ENCODE peak calls at places on chromosomes 16 and 17, in four cellular contexts. Y is PC-3, R is HCT116, B is DND-41. F is an unnamed sample. For H3K4me1, the result is how much of the 10 kb centered on the place peaks cover.

GRCh38 chr17:64083093-64083492 is 46.9 kb downstream of the ERN1 start:
- DNase-seq in Y (no peak), R (no peak), B (no peak), F (no peak)

GRCh38 chr17:44219636-44220210 is at the start of gene UBTF:
- DNase-seq in Y (peak), R (no peak), B (peak), F (peak)

GRCh38 chr16:4409081-4409932 is 7.1 kb downstream of the CORO7 start:
- DNase-seq in Y (peak), R (no peak), B (no peak), F (peak)

GRCh38 chr17:17587614-17588336 is 3.7 kb downstream of the PEMT start:
- DNase-seq in Y (no peak), R (no peak), B (no peak), F (no peak)

GRCh38 chr17:68562736-68563135 is 38.4 kb downstream of the FAM20A start:
- DNase-seq in Y (no peak), R (no peak), B (no peak), F (no peak)

GRCh38 chr16:82033683-82034300 is 1.3 kb upstream of the HSD17B2 start:
- DNase-seq in Y (peak), R (no peak), B (no peak), F (no peak)

GRCh38 chr16:24689128-24689527 is 40.3 kb upstream of the TNRC6A start:
- DNase-seq in Y (peak), R (peak), B (no peak), F (no peak)

GRCh38 chr17:46023783-46024388 is 24.8 kb downstream of the STH start:
- DNase-seq in Y (no peak), R (no peak), B (no peak), F (no peak)

GRCh38 chr17:33267279-33267790 is 25.8 kb downstream of the ASIC2 start:
- DNase-seq in Y (peak), R (no peak), B (no peak), F (peak)

GRCh38 chr16:15833551-15833950 is 23.3 kb downstream of the MYH11 start:
- DNase-seq in Y (no peak), R (no peak), B (no peak), F (no peak)

GRCh38 chr17:70875729-70876344 is 706.5 kb downstream of the KCNJ2 start:
- DNase-seq in Y (no peak), R (no peak), B (no peak), F (no peak)

GRCh38 chr17:6936370-6937028 is 59.4 kb upstream of the ALOX12 start:
- DNase-seq in Y (no peak), R (no peak), B (no peak), F (no peak)

GRCh38 chr16:8581923-8582580 is 8.3 kb downstream of the TMEM114 start:
- DNase-seq in Y (no peak), R (no peak), B (no peak), F (no peak)

GRCh38 chr17:65008877-65009276 is 47.7 kb downstream of the GNA13 start:
- DNase-seq in Y (no peak), R (no peak), B (no peak), F (no peak)

GRCh38 chr17:79849953-79850352 is 10.7 kb upstream of the CBX4 start:
- DNase-seq in Y (no peak), R (no peak), B (no peak), F (no peak)

GRCh38 chr17:42565523-42566214 is 1.2 kb upstream of the MLX start:
- DNase-seq in Y (no peak), R (no peak), B (no peak), F (no peak)

GRCh38 chr17:81499601-81499970 is 13.0 kb downstream of the ACTG1 start:
- DNase-seq in Y (no peak), R (no peak), B (no peak), F (no peak)

GRCh38 chr16:89863741-89864391 is 9.5 kb upstream of the TCF25 start:
- DNase-seq in Y (no peak), R (no peak), B (peak), F (peak)

GRCh38 chr17:1087381-1088241 is 90.7 kb downstream of the TIMM22 start:
- DNase-seq in Y (peak), R (no peak), B (no peak), F (peak)

GRCh38 chr16:14070555-14070876 is 603 bp upstream of the MRTFB start:
- DNase-seq in Y (no peak), R (no peak), B (no peak), F (no peak)

GRCh38 chr17:6704472-6705052 is 8.6 kb downstream of the SLC13A5 start:
- DNase-seq in Y (no peak), R (no peak), B (no peak), F (no peak)

GRCh38 chr17:81429813-81430510 is 34.7 kb downstream of the BAHCC1 start:
- DNase-seq in Y (no peak), R (no peak), B (peak), F (no peak)

GRCh38 chr17:67157732-67158639 is 87.0 kb downstream of the HELZ start:
- DNase-seq in Y (peak), R (peak), B (no peak), F (no peak)

GRCh38 chr16:86598607-86599318 is 20.4 kb downstream of the FOXL1 start:
- DNase-seq in Y (no peak), R (no peak), B (no peak), F (no peak)

GRCh38 chr17:40100669-40101366 is 429 bp upstream of the NR1D1 start:
- DNase-seq in Y (peak), R (peak), B (peak), F (peak)

GRCh38 chr17:40099627-40100418 is 566 bp downstream of the NR1D1 start:
- DNase-seq in Y (no peak), R (no peak), B (no peak), F (peak)

GRCh38 chr17:40097931-40098845 is 2.2 kb downstream of the NR1D1 start:
- DNase-seq in Y (peak), R (no peak), B (no peak), F (peak)

GRCh38 chr17:40100419-40100668 is at the start of gene NR1D1:
- DNase-seq in Y (no peak), R (no peak), B (no peak), F (no peak)

GRCh38 chr17:40098846-40099626 is 1.4 kb downstream of the NR1D1 start:
- DNase-seq in Y (peak), R (peak), B (peak), F (peak)
- H2AFZ ChIP-seq in Y (no peak), R (no peak), B (peak), F (peak)

GRCh38 chr16:85075236-85075924 is 36.9 kb downstream of the CIBAR2 start:
- DNase-seq in Y (no peak), R (no peak), B (no peak), F (no peak)

GRCh38 chr16:85077576-85078125 is 34.6 kb downstream of the CIBAR2 start:
- DNase-seq in Y (no peak), R (no peak), B (no peak), F (no peak)

GRCh38 chr16:85078952-85079351 is 33.3 kb downstream of the CIBAR2 start:
- DNase-seq in Y (no peak), R (no peak), B (no peak), F (no peak)

GRCh38 chr16:85078176-85078700 is 34.0 kb downstream of the CIBAR2 start:
- DNase-seq in Y (no peak), R (no peak), B (no peak), F (peak)

DNA sequence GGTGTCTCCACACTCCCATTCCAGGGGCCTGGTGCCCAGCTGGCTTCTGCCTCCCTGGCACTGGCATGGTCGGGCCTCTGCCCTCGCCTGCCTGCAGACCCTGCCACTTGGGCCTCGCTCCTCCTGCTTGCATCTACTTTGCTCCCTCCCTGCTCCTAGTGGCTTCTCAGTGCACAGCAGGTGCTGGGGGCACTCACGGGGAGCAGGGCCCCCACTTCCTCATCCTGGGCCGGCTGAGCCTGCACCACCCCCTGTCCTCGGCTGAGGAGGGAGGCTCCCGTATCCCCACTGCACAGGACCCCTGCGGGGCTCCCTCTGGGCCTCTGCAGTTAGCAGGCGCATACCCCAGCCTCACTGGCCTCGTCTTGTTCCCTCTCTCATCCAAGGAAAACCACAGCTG is 35.2 kb downstream of the CIBAR2 start:
- DNase-seq in Y (no peak), R (no peak), B (no peak), F (no peak)
- H3K4me1 ChIP-seq in Y (under half), R (under half), B (under half), F (under half)

DNA sequence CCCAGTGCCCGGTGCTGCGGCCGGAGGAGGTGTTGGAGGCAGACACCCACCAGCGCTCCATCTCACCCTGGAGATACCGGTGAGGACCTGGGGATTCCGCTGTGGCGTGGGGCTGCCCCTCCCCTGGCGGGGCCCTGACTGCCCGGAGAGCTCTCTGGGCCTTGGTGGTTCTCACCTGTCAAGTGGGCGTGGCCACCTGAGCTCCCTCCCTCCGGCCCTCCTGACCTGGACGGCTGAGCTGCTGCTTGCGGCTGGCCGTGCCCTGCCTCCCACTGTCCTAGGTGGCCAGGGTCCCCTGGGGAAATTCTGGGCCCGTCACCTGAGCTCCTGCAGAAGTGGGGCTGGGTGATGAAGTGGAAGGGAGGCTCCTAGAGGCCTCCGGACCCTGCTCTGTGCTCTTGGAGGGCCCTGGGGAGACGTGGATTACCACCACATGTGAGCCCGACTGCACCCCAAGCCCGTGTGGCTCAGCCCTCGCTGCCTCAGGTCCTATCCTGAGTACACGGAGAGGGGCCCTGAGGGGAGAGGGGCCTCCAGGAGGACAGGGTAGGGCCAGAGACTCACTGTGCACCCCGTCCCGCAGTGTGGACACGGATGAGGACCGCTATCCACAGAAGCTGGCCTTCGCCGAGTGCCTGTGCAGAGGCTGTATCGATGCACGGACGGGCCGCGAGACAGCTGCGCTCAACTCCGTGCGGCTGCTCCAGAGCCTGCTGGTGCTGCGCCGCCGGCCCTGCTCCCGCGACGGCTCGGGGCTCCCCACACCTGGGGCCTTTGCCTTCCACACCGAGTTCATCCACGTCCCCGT is 1.1 kb downstream of the IL17C start:
- DNase-seq in Y (no peak), R (no peak), B (no peak), F (no peak)
- H2AFZ ChIP-seq in Y (no peak), R (no peak), B (no peak), F (no peak)

GRCh38 chr17:58373923-58374322 is 21.9 kb upstream of the SUPT4H1 start:
- DNase-seq in Y (no peak), R (no peak), B (no peak), F (no peak)
- H3K4me1 ChIP-seq in Y (under half), R (under half), B (under half), F (under half)

GRCh38 chr16:58940609-58941008 is 206.5 kb upstream of the GOT2 start:
- DNase-seq in Y (no peak), R (no peak), B (no peak), F (no peak)
- H2AFZ ChIP-seq in Y (no peak), R (no peak), B (no peak), F (no peak)

DNA sequence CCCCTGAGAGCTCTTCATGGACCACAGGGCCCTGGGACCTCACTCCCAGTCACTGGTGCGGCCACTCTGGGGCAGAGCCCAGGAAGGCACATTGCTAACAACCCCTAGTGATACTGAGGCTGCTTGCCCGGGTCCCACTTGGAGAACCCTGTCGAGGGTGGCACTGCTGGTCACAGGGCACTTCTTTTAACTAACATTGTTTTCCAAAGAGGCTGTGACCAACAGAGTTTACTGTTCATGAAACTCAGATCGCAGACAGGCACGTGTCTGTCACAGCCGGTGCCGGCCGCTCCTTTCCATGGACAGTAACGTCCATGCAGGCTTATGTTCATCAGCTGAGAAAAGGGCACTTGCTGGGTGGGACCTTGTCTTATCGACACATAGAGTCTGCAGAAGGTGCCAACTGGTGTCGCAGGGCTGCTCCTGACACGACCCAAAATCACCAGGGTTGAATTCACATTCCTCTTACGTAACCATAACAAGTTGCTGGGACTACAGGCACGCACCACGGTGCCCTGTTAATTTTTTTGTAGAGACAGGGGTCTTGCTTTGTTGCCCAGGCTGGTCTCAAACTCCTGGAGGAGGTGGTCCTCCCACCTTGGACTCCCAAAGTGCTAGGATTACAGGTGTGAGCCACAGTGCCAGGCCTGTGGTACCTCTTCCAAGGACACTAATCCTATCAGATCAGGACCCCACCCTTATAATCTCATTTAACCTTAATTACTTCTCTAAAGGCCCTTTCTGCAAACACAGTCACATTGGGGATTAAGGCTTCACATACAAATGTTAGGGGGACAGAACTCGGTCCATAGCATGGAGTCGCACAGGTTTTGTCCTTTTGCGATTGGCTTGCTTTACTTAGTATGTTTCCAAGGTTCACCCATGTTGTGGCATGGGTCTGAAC is 1.2 kb upstream of the ZC3H18 start:
- DNase-seq in Y (no peak), R (no peak), B (no peak), F (no peak)
- H3K4me1 ChIP-seq in Y (under half), R (under half), B (under half), F (under half)

DNA sequence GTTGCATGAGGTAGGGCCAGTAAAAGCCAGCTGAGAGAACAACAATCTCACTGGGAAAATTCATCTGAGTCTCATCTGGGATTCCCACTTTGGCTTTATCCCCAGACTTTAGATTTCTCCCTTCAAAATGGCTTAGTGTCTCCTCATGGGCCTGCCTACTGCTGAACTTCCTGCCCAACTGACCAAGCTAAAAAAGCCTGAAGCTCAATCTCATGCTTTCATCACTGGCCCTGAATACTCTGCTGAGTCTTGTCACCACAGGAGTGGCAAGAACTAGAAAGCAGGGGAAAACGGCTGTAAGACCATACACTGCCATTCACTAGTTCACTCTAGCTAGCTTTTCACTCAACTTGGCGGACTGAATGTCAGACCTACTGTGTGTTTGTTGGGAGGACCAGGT is 96.4 kb upstream of the NOG start:
- DNase-seq in Y (no peak), R (no peak), B (no peak), F (no peak)
- H2AFZ ChIP-seq in Y (no peak), R (no peak), B (no peak), F (no peak)

GRCh38 chr17:4004517-4005295 is 40.5 kb upstream of the ATP2A3 start:
- DNase-seq in Y (peak), R (peak), B (peak), F (no peak)
- H3K4me1 ChIP-seq in Y (under half), R (under half), B (under half), F (under half)

GRCh38 chr17:78316867-78317816 is 42.7 kb downstream of the SOCS3 start:
- DNase-seq in Y (peak), R (no peak), B (no peak), F (no peak)

GRCh38 chr17:78313735-78314648 is 45.9 kb downstream of the SOCS3 start:
- DNase-seq in Y (peak), R (peak), B (peak), F (peak)

GRCh38 chr17:78314683-78315354 is 45.1 kb downstream of the SOCS3 start:
- DNase-seq in Y (no peak), R (no peak), B (no peak), F (no peak)

GRCh38 chr17:78316115-78316866 is 43.6 kb downstream of the SOCS3 start:
- DNase-seq in Y (no peak), R (no peak), B (no peak), F (no peak)

DNA sequence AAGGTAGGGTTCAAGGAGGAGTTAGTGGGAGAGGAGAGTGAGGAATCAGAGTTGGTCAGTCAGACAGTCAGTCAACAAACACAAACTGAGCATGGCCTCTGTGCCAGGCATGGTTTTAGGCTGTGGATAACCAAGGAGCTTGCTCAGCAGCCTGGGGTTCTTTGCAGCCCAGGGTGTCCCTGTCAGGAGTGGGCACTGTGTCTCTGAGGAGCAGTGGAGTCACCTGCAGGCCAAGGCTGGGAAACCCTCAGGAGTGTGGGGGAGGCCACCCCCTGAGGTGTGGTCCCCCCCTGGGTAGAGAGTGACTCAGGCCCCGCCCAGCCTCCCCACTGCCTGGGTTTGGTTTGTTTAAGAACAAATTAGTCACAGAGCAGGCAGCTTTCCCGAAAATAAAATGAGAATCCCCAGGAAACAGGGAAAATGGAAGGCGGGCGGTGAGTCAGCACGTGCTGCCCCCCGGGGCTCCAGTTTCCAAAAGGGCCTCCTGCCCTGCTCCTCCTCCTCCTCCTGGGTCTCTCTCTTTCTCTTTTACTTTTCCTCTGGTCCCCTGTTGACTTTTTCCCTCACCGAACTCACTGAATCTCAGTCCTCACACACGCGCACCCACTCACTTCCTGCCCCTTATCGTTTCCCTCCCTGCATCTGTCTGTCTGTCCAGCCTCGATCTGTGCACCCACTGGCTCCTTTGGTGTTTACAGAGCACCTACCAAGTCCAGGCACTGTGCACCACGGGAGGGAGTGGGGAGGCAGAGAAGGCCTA is 44.3 kb downstream of the SOCS3 start:
- DNase-seq in Y (peak), R (peak), B (no peak), F (peak)
- H2AFZ ChIP-seq in Y (peak), R (no peak), B (no peak), F (peak)

GRCh38 chr16:79623076-79623475 is 22.5 kb upstream of the MAF start:
- DNase-seq in Y (no peak), R (no peak), B (no peak), F (no peak)
- H3K4me1 ChIP-seq in Y (under half), R (under half), B (under half), F (under half)